ENCODE peak calls at places on chromosomes 3 and 15, in eight cellular contexts. T is stimulated activated CD4-positive, alpha-beta T cell treated with anti-CD3 and anti-CD28 coated beads, Interleukin-4, amount 100 ng/mL, for 1 hour; Y is NCI-H2081; H is aorta; X is PC-3; Q is Panc1; G is activated CD4-positive, alpha-beta T cell treated with anti-CD3 and anti-CD28 coated beads, Interleukin-2, amount 50 U/mL, for 4 hours; B is putamen. M is an unnamed sample.

GRCh38 chr3:99410789-99411311 is 227.5 kb upstream of the COL8A1 start:
- DNase-seq in T (no peak), Y (no peak), H (no peak), X (peak), Q (no peak), G (no peak), B (no peak), M (no peak)

GRCh38 chr3:24943961-24944360 is 449.3 kb upstream of the THRB start:
- DNase-seq in T (no peak), Y (no peak), H (no peak), X (no peak), Q (no peak), G (no peak), B (no peak), M (no peak)

GRCh38 chr3:32841875-32842505 is 24.2 kb downstream of the TRIM71 start:
- DNase-seq in T (no peak), Y (no peak), H (no peak), X (peak), Q (no peak), G (no peak), B (no peak), M (no peak)

GRCh38 chr15:95887666-95888480 is 442.6 kb upstream of the NR2F2 start:
- DNase-seq in T (no peak), Y (no peak), H (no peak), X (peak), Q (no peak), G (no peak), B (no peak), M (no peak)

GRCh38 chr15:88634449-88634848 is 4.4 kb upstream of the ISG20 start:
- DNase-seq in T (no peak), Y (no peak), H (no peak), X (no peak), Q (no peak), G (no peak), B (no peak), M (no peak)

GRCh38 chr15:66720206-66721010 is 18.4 kb downstream of the SMAD6 start:
- DNase-seq in T (no peak), Y (no peak), H (peak), X (peak), Q (no peak), G (no peak), B (no peak), M (no peak)

GRCh38 chr15:33908396-33908795 is 59.9 kb upstream of the CHRM5 start:
- DNase-seq in T (no peak), Y (no peak), H (no peak), X (no peak), Q (no peak), G (no peak), B (no peak), M (no peak)

GRCh38 chr3:28206479-28206878 is 34.9 kb upstream of the CMC1 start:
- DNase-seq in T (no peak), Y (no peak), H (no peak), X (no peak), Q (no peak), G (no peak), B (no peak), M (no peak)

GRCh38 chr3:9384141-9384828 is 13.1 kb upstream of the SETD5 start:
- DNase-seq in T (no peak), Y (no peak), H (no peak), X (no peak), Q (no peak), G (no peak), B (no peak), M (no peak)

GRCh38 chr15:57356178-57356577 is 20.1 kb upstream of the CGNL1 start:
- DNase-seq in T (no peak), Y (no peak), H (peak), X (no peak), Q (no peak), G (no peak), B (no peak), M (no peak)

GRCh38 chr3:173008978-173009377 is 132.1 kb downstream of the SPATA16 start:
- DNase-seq in T (no peak), Y (no peak), H (no peak), X (no peak), Q (no peak), G (no peak), B (no peak), M (no peak)

GRCh38 chr3:65953301-65953812 is 85.4 kb downstream of the MAGI1 start:
- DNase-seq in T (no peak), Y (peak), H (no peak), X (peak), Q (no peak), G (no peak), B (no peak), M (no peak)

GRCh38 chr3:158791259-158791920 is 10.5 kb upstream of the MFSD1 start:
- DNase-seq in T (no peak), Y (peak), H (no peak), X (peak), Q (no peak), G (peak), B (peak), M (no peak)